ENCODE peak calls at places on chromosomes 4 and X, in five cellular contexts. M is PC-9; V is neuronal stem cell; W is CD4-positive, alpha-beta memory T cell; X is CD8-positive, alpha-beta memory T cell. T is an unnamed sample. For H3K4me1, the result is how much of the 10 kb centered on the place peaks cover.

GRCh38 chr4:20354120-20354519 is 102.4 kb downstream of the SLIT2 start:
- DNase-seq in V (peak), W (no peak), M (no peak), X (no peak), T (no peak)

GRCh38 chrX:9656871-9657270 is 108.8 kb downstream of the GPR143 start:
- DNase-seq in X (no peak), V (no peak), M (peak), W (no peak), T (no peak)

GRCh38 chrX:83916525-83916924 is 55.6 kb downstream of the CYLC1 start:
- DNase-seq in M (no peak), W (no peak), V (no peak), X (no peak), T (no peak)

GRCh38 chr4:127141857-127142256 is 490.9 kb upstream of the INTU start:
- DNase-seq in X (no peak), V (no peak), W (no peak), M (no peak), T (no peak)

GRCh38 chr4:95215991-95216605 is 332.7 kb downstream of the UNC5C start:
- DNase-seq in X (no peak), M (no peak), V (no peak), W (no peak), T (no peak)

GRCh38 chrX:153766098-153766817 is 2.2 kb downstream of the PLXNB3 start:
- DNase-seq in M (peak), V (no peak), X (no peak), W (no peak), T (no peak)

GRCh38 chrX:38220024-38220935 is at the start of gene SRPX:
- DNase-seq in M (no peak), W (no peak), V (peak), X (no peak), T (no peak)

GRCh38 chr4:19329631-19330030 is 922.1 kb upstream of the SLIT2 start:
- DNase-seq in W (no peak), V (no peak), X (no peak), M (no peak), T (no peak)

GRCh38 chr4:89308161-89308500 is 531 bp upstream of the GPRIN3 start:
- DNase-seq in M (no peak), X (no peak), V (no peak), W (peak), T (no peak)

GRCh38 chr4:184265566-184266351 is 48.1 kb upstream of the ENPP6 start:
- DNase-seq in X (no peak), W (no peak), M (peak), V (no peak), T (no peak)

GRCh38 chr4:67727124-67727850 is 26.3 kb upstream of the UBA6 start:
- DNase-seq in X (no peak), W (no peak), V (no peak), M (peak), T (no peak)

GRCh38 chr4:138053601-138054322 is 188.4 kb downstream of the SLC7A11 start:
- DNase-seq in V (no peak), M (peak), X (no peak), W (no peak), T (no peak)

GRCh38 chrX:134803551-134804183 is 145.4 kb upstream of the PLAC1 start:
- DNase-seq in M (no peak), X (peak), V (no peak), W (peak), T (no peak)

GRCh38 chr4:47717173-47717572 is 120.7 kb downstream of the CORIN start:
- DNase-seq in W (no peak), V (no peak), M (no peak), X (no peak), T (peak)

GRCh38 chr4:82785248-82786003 is 13.2 kb downstream of the SCD5 start:
- DNase-seq in W (no peak), V (no peak), M (peak), X (no peak), T (no peak)

GRCh38 chrX:28585767-28586166 is 1.5 kb upstream of the IL1RAPL1 start:
- DNase-seq in M (no peak), W (no peak), X (no peak), V (no peak), T (no peak)
- H3K4me3 ChIP-seq in M (no peak), W (no peak), X (no peak), V (no peak), T (peak)

GRCh38 chr4:22500128-22500611 is 15.7 kb downstream of the ADGRA3 start:
- DNase-seq in X (no peak), M (peak), W (no peak), V (no peak), T (no peak)

GRCh38 chr4:22504931-22505330 is 10.9 kb downstream of the ADGRA3 start:
- DNase-seq in M (no peak), W (no peak), X (no peak), V (no peak), T (no peak)

GRCh38 chr4:22500831-22501714 is 14.8 kb downstream of the ADGRA3 start:
- DNase-seq in W (no peak), X (no peak), M (peak), V (no peak), T (no peak)

GRCh38 chr4:22501715-22502095 is 14.2 kb downstream of the ADGRA3 start:
- DNase-seq in W (no peak), X (no peak), M (peak), V (no peak), T (no peak)

GRCh38 chr4:22502895-22503814 is 12.7 kb downstream of the ADGRA3 start:
- DNase-seq in X (no peak), W (no peak), M (peak), V (no peak), T (no peak)
- H3K4me1 ChIP-seq in X (under half), W (under half), M (under half), V (under half), T (under half)

GRCh38 chr4:74932010-74932409 is 906 bp upstream of the PARM1 start:
- DNase-seq in M (no peak), W (no peak), X (no peak), V (no peak), T (no peak)

GRCh38 chr4:74932832-74933561 is at the start of gene PARM1:
- DNase-seq in X (no peak), V (peak), M (peak), W (no peak), T (peak)

GRCh38 chr4:74934016-74934821 is 1.3 kb downstream of the PARM1 start:
- DNase-seq in X (no peak), W (no peak), V (no peak), M (peak), T (no peak)

GRCh38 chr4:74933562-74934015 is 673 bp downstream of the PARM1 start:
- DNase-seq in M (no peak), W (no peak), V (no peak), X (no peak), T (no peak)

GRCh38 chr4:74934822-74935326 is 2.0 kb downstream of the PARM1 start:
- DNase-seq in W (no peak), M (no peak), V (no peak), X (no peak), T (no peak)
- H3K4me3 ChIP-seq in W (no peak), M (peak), V (peak), X (no peak), T (no peak)

GRCh38 chrX:13695601-13696115 is 6.7 kb downstream of the RAB9A start:
- DNase-seq in X (no peak), V (no peak), M (no peak), W (no peak), T (no peak)
- H3K4me1 ChIP-seq in X (half or more), V (under half), M (half or more), W (half or more), T (under half)

GRCh38 chrX:48613502-48614160 is 16.3 kb downstream of the WDR13 start:
- DNase-seq in W (no peak), X (no peak), M (no peak), V (no peak), T (no peak)
- H3K4me3 ChIP-seq in W (no peak), X (no peak), M (no peak), V (no peak), T (no peak)

GRCh38 chr4:16139066-16139945 is 55.5 kb upstream of the PROM1 start:
- DNase-seq in V (no peak), W (no peak), X (no peak), M (no peak), T (no peak)

GRCh38 chr4:16140520-16141249 is 56.9 kb upstream of the PROM1 start:
- DNase-seq in W (no peak), X (no peak), M (peak), V (no peak), T (no peak)

GRCh38 chr4:16136771-16137170 is 52.9 kb upstream of the PROM1 start:
- DNase-seq in W (no peak), V (no peak), X (no peak), M (no peak), T (no peak)

GRCh38 chr4:16133406-16133805 is 49.6 kb upstream of the PROM1 start:
- DNase-seq in X (no peak), V (no peak), M (no peak), W (no peak), T (no peak)

GRCh38 chr4:16136321-16136720 is 52.5 kb upstream of the PROM1 start:
- DNase-seq in M (no peak), W (no peak), X (no peak), V (no peak), T (no peak)
- H3K4me1 ChIP-seq in M (under half), W (under half), X (under half), V (under half), T (under half)